ENCODE peak calls at places on chromosome 6, in ten cellular contexts. V, G, N, R, J, Y, S, M, W and K are unnamed samples.

GRCh38 chr6:16285467-16286150 is 47.2 kb downstream of the GMPR start:
- DNase-seq in N (no peak), Y (no peak), G (no peak), M (no peak), W (no peak), S (no peak), J (no peak), V (no peak), R (no peak), K (no peak)

GRCh38 chr6:18154507-18155272 is at the start of gene TPMT:
- DNase-seq in Y (peak), S (no peak), R (peak), N (no peak), M (no peak), W (no peak), J (peak), G (peak), V (no peak), K (peak)

GRCh38 chr6:136582702-136583471 is 32.7 kb upstream of the MAP7 start:
- DNase-seq in V (peak), G (peak), Y (peak), R (no peak), N (peak), S (peak), W (peak), J (peak), M (no peak), K (no peak)

GRCh38 chr6:82775361-82775760 is 290.3 kb downstream of the UBE3D start:
- DNase-seq in M (no peak), G (no peak), Y (no peak), R (no peak), S (no peak), V (no peak), J (no peak), N (peak), W (peak), K (no peak)

GRCh38 chr6:103872683-103873082 is 987.0 kb downstream of the HACE1 start:
- DNase-seq in S (peak), N (no peak), R (no peak), M (no peak), G (no peak), J (no peak), W (no peak), Y (peak), V (no peak), K (no peak)

GRCh38 chr6:55174211-55175013 is at the start of gene HCRTR2:
- DNase-seq in G (no peak), V (no peak), N (no peak), S (no peak), Y (no peak), J (no peak), W (no peak), M (no peak), R (no peak), K (no peak)

GRCh38 chr6:100229512-100229911 is 235.2 kb downstream of the SIM1 start:
- DNase-seq in S (no peak), V (no peak), R (no peak), Y (no peak), G (no peak), M (no peak), J (no peak), N (no peak), W (no peak), K (no peak)

GRCh38 chr6:43957273-43957672 is 170.0 kb downstream of the MRPL14 start:
- DNase-seq in V (no peak), G (no peak), W (no peak), S (no peak), M (no peak), N (no peak), Y (no peak), J (no peak), R (no peak), K (no peak)

GRCh38 chr6:85494551-85495337 is 44.9 kb downstream of the NT5E start:
- DNase-seq in V (no peak), W (no peak), R (no peak), M (no peak), S (peak), G (no peak), N (peak), J (no peak), Y (no peak), K (no peak)

GRCh38 chr6:135880066-135880972 is 28.8 kb downstream of the PDE7B start:
- DNase-seq in S (peak), R (no peak), M (peak), J (peak), Y (peak), N (peak), V (no peak), W (peak), G (peak), K (no peak)

GRCh38 chr6:161422710-161423109 is 148.8 kb upstream of the AGPAT4 start:
- DNase-seq in N (peak), S (peak), R (no peak), G (no peak), W (no peak), Y (no peak), M (no peak), J (peak), V (no peak), K (no peak)

GRCh38 chr6:109083657-109084056 is 11.0 kb downstream of the SESN1 start:
- DNase-seq in R (no peak), W (no peak), J (no peak), M (no peak), G (no peak), Y (no peak), N (no peak), S (no peak), V (no peak), K (no peak)

GRCh38 chr6:87333033-87333432 is 4.0 kb upstream of the GJB7 start:
- DNase-seq in R (no peak), V (no peak), S (no peak), J (no peak), W (no peak), M (no peak), Y (no peak), N (no peak), G (no peak), K (no peak)